ENCODE peak calls at places on chromosomes 12 and 14, in five cellular contexts. One of them, this sample, is unnamed.

GRCh38 chr14:53391156-53391555 is 238.0 kb upstream of the DDHD1 start:
- DNase-seq in A549: no peak
- DNase-seq in body of pancreas: no peak
- DNase-seq in transverse colon: no peak
- DNase-seq in H1: no peak
- DNase-seq in this sample: peak

GRCh38 chr12:105172037-105172436 is 63.9 kb downstream of the APPL2 start:
- DNase-seq in A549: no peak
- DNase-seq in body of pancreas: no peak
- DNase-seq in transverse colon: no peak
- DNase-seq in H1: no peak
- DNase-seq in this sample: no peak

GRCh38 chr14:21494902-21495762 is 16.0 kb downstream of the METTL3 start:
- DNase-seq in A549: no peak
- DNase-seq in body of pancreas: no peak
- DNase-seq in transverse colon: no peak
- DNase-seq in H1: peak
- DNase-seq in this sample: no peak

GRCh38 chr12:56188786-56189335 is 422 bp downstream of the SMARCC2 start:
- DNase-seq in A549: no peak
- DNase-seq in body of pancreas: no peak
- DNase-seq in transverse colon: no peak
- DNase-seq in H1: peak
- DNase-seq in this sample: no peak

GRCh38 chr14:37870170-37870569 is 274.7 kb downstream of the TTC6 start:
- DNase-seq in A549: no peak
- DNase-seq in body of pancreas: no peak
- DNase-seq in transverse colon: no peak
- DNase-seq in H1: no peak
- DNase-seq in this sample: no peak

GRCh38 chr12:13440844-13441243 is 244.3 kb downstream of the EMP1 start:
- DNase-seq in A549: no peak
- DNase-seq in body of pancreas: no peak
- DNase-seq in transverse colon: no peak
- DNase-seq in H1: no peak
- DNase-seq in this sample: no peak

GRCh38 chr14:106174206-106174605 is 647.8 kb downstream of the TMEM121 start:
- DNase-seq in A549: no peak
- DNase-seq in body of pancreas: no peak
- DNase-seq in transverse colon: peak
- DNase-seq in H1: no peak
- DNase-seq in this sample: no peak

GRCh38 chr14:22614240-22614799 is 16.2 kb downstream of the ABHD4 start:
- DNase-seq in A549: peak
- DNase-seq in body of pancreas: peak
- DNase-seq in transverse colon: no peak
- DNase-seq in H1: no peak
- DNase-seq in this sample: no peak

GRCh38 chr12:124512667-124513296 is 54.6 kb downstream of the NCOR2 start:
- DNase-seq in A549: peak
- DNase-seq in body of pancreas: peak
- DNase-seq in transverse colon: peak
- DNase-seq in H1: peak
- DNase-seq in this sample: peak

GRCh38 chr12:57899010-57899662 is 42.2 kb upstream of the ATP23 start:
- DNase-seq in A549: no peak
- DNase-seq in body of pancreas: no peak
- DNase-seq in transverse colon: peak
- DNase-seq in H1: no peak
- DNase-seq in this sample: peak
- TF ChIP-seq POLR2A in A549: no peak
- TF ChIP-seq POLR2A in body of pancreas: no peak
- TF ChIP-seq POLR2A in transverse colon: no peak
- TF ChIP-seq POLR2A in H1: no peak
- TF ChIP-seq POLR2A in this sample: no peak

DNA sequence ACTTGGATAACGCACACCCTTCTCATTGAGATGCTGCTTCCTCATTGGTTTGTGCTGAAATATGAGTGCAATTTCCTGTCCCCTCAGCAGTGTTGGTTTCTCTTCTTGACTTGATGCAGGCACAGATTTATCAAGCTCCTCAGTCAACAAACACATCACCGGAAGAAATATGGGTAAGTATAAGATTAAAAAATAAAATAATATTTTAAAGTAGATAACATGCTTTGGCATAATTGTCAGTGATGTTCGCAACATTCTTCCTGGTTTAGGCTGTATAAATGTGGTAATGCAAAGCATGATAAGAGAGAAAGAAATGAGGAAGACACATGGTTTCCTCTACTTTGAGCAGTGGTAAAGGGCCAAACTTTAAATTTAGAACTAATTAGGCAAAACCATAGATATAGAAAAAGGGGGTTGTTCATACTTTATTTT is at the start of gene GPR65:
- DNase-seq in A549: no peak
- DNase-seq in body of pancreas: no peak
- DNase-seq in transverse colon: no peak
- DNase-seq in H1: no peak
- DNase-seq in this sample: no peak
- TF ChIP-seq POLR2A in A549: no peak
- TF ChIP-seq POLR2A in body of pancreas: peak
- TF ChIP-seq POLR2A in transverse colon: peak
- TF ChIP-seq POLR2A in H1: no peak
- TF ChIP-seq POLR2A in this sample: no peak

GRCh38 chr12:68612675-68613074 is 2.0 kb downstream of the RAP1B start:
- DNase-seq in A549: no peak
- DNase-seq in body of pancreas: no peak
- DNase-seq in transverse colon: no peak
- DNase-seq in H1: no peak
- DNase-seq in this sample: no peak
- TF ChIP-seq POLR2A in A549: no peak
- TF ChIP-seq POLR2A in body of pancreas: no peak
- TF ChIP-seq POLR2A in transverse colon: peak
- TF ChIP-seq POLR2A in H1: no peak
- TF ChIP-seq POLR2A in this sample: no peak

GRCh38 chr12:48865441-48866290 is at the start of gene RND1:
- DNase-seq in A549: peak
- DNase-seq in body of pancreas: peak
- DNase-seq in transverse colon: peak
- DNase-seq in H1: peak
- DNase-seq in this sample: peak
- TF ChIP-seq POLR2A in A549: peak
- TF ChIP-seq POLR2A in body of pancreas: peak
- TF ChIP-seq POLR2A in transverse colon: peak
- TF ChIP-seq POLR2A in H1: peak
- TF ChIP-seq POLR2A in this sample: peak

GRCh38 chr12:127165567-127166392 is 1101.2 kb upstream of the TMEM132C start:
- DNase-seq in A549: peak
- DNase-seq in body of pancreas: peak
- DNase-seq in transverse colon: peak
- DNase-seq in H1: peak
- DNase-seq in this sample: peak
- TF ChIP-seq POLR2A in A549: peak
- TF ChIP-seq POLR2A in body of pancreas: peak
- TF ChIP-seq POLR2A in transverse colon: no peak
- TF ChIP-seq POLR2A in H1: no peak
- TF ChIP-seq POLR2A in this sample: no peak